ENCODE peak calls at places on chromosomes 1 and 21, in four cellular contexts. O is IMR-90, I is breast epithelium, E is adrenal gland. G is an unnamed sample.

GRCh38 chr1:206705744-206706297 is 21.1 kb downstream of the MAPKAPK2 start:
- DNase-seq in E (no peak), I (no peak), O (no peak), G (no peak)

GRCh38 chr1:12191242-12192032 is 24.6 kb downstream of the TNFRSF1B start:
- DNase-seq in E (no peak), O (no peak), I (no peak), G (no peak)

GRCh38 chr1:153430561-153430960 is 14.2 kb downstream of the S100A7A start:
- DNase-seq in E (no peak), O (no peak), I (no peak), G (no peak)

GRCh38 chr1:50270926-50271325 is 152.3 kb downstream of the DMRTA2 start:
- DNase-seq in O (no peak), E (no peak), I (no peak), G (no peak)

GRCh38 chr1:228869312-228869824 is 134.1 kb downstream of the RHOU start:
- DNase-seq in E (no peak), O (no peak), I (no peak), G (no peak)

GRCh38 chr1:119053917-119054316 is 65.8 kb upstream of the TBX15 start:
- DNase-seq in I (no peak), O (no peak), E (no peak), G (no peak)

GRCh38 chr1:188055921-188056505 is 1227.3 kb downstream of the PLA2G4A start:
- DNase-seq in E (no peak), I (no peak), O (peak), G (no peak)

GRCh38 chr1:30856260-30856790 is 52.2 kb downstream of the SDC3 start:
- DNase-seq in E (no peak), I (no peak), O (no peak), G (no peak)

GRCh38 chr1:236502972-236503639 is 20.7 kb upstream of the LGALS8 start:
- DNase-seq in O (peak), E (peak), I (no peak), G (no peak)

GRCh38 chr1:85258536-85259117 is 835 bp downstream of the C1orf52 start:
- DNase-seq in O (no peak), E (no peak), I (no peak), G (no peak)

GRCh38 chr1:3831689-3832088 is 25.3 kb downstream of the CEP104 start:
- DNase-seq in O (no peak), E (no peak), I (no peak), G (no peak)

GRCh38 chr21:41142051-41142795 is 25.7 kb upstream of the BACE2 start:
- DNase-seq in I (peak), O (peak), E (no peak), G (no peak)

GRCh38 chr1:44676484-44677200 is 2.1 kb downstream of the ARMH1 start:
- DNase-seq in I (no peak), E (no peak), O (peak), G (no peak)

GRCh38 chr1:47785118-47785517 is 212.1 kb downstream of the TRABD2B start:
- DNase-seq in E (no peak), I (no peak), O (no peak), G (no peak)
- TF ChIP-seq POLR2A in E (no peak), I (no peak), O (no peak), G (no peak)

GRCh38 chr1:116570358-116571214 is at the start of gene CD58:
- DNase-seq in E (peak), I (peak), O (peak), G (peak)
- TF ChIP-seq POLR2A in E (peak), I (no peak), O (no peak), G (peak)

GRCh38 chr1:23169727-23170335 is 1.2 kb upstream of the LUZP1 start:
- DNase-seq in O (peak), E (peak), I (no peak), G (no peak)
- TF ChIP-seq POLR2A in O (no peak), E (no peak), I (no peak), G (no peak)

GRCh38 chr21:45292399-45293213 is 4.9 kb upstream of the POFUT2 start:
- DNase-seq in I (peak), E (peak), O (peak), G (peak)
- TF ChIP-seq POLR2A in I (no peak), E (peak), O (no peak), G (no peak)

GRCh38 chr21:43936186-43936967 is 71.4 kb downstream of the AGPAT3 start:
- DNase-seq in E (no peak), O (no peak), I (no peak), G (no peak)

GRCh38 chr21:43939443-43940328 is 72.4 kb upstream of the TRAPPC10 start:
- DNase-seq in E (no peak), I (no peak), O (no peak), G (no peak)

GRCh38 chr21:43937051-43937832 is 72.2 kb downstream of the AGPAT3 start:
- DNase-seq in I (no peak), E (no peak), O (no peak), G (no peak)

GRCh38 chr21:43938751-43939442 is 73.2 kb upstream of the TRAPPC10 start:
- DNase-seq in I (peak), E (peak), O (peak), G (peak)

DNA sequence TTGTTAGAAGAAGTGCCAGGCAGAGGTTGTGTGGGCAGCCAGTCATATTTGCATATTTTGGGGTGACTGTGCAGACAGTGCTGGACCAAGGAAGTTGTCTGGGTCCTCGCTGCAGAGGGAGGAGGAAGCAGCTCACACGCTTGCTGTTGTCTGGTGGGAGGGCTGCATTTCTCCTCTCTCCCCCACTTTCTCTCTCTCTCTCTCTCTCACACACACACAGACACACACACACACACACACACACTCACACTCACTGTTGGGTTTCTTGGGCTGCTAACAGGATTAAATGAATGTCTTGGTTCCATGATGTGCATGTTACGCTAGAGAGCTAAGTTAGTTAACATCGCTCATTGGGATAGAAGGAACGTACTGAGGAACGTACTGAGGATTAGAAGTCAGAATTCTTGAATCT is 72.9 kb downstream of the AGPAT3 start:
- DNase-seq in I (no peak), E (no peak), O (no peak), G (peak)
- TF ChIP-seq POLR2A in I (no peak), E (no peak), O (no peak), G (no peak)

GRCh38 chr21:26169061-26169610 is 1.4 kb downstream of the APP start:
- DNase-seq in O (peak), E (peak), I (peak), G (peak)

GRCh38 chr21:26171310-26172100 is 935 bp upstream of the APP start:
- DNase-seq in I (no peak), E (no peak), O (no peak), G (no peak)

GRCh38 chr21:26167593-26167992 is 3.0 kb downstream of the APP start:
- DNase-seq in E (no peak), I (no peak), O (no peak), G (no peak)

GRCh38 chr21:26169611-26170470 is 729 bp downstream of the APP start:
- DNase-seq in E (peak), I (peak), O (peak), G (peak)

GRCh38 chr21:26170471-26171309 is at the start of gene APP:
- DNase-seq in I (peak), O (peak), E (peak), G (peak)
- TF ChIP-seq POLR2A in I (peak), O (peak), E (peak), G (peak)

DNA sequence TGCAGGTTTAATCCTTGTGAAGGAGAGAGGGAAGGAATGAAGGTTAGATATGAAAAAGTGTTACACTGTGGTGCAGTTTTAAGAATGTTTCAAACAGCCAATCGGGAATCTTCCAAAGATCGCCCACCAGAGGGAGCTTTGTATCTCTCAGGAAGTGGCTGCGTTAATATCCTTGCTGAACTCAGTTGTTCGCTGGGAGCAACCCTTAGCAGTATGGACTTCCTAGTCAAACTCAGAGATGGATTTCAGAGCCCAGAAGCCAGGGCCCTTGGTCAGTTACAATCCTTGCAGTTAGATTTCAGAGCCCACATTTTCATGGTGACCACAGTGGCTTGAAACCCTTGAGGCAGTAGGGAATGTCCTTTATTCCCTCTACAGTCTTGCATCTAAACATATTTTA is 136.2 kb downstream of the NTNG1 start:
- DNase-seq in E (peak), O (peak), I (no peak), G (no peak)
- TF ChIP-seq POLR2A in E (no peak), O (no peak), I (no peak), G (no peak)